ENCODE peak calls at places on chromosome 1, in eight cellular contexts. One of them, this sample, is unnamed.
A peak's percentile ranks its signal among the peaks of the same experiment; 100 is the strongest.

GRCh38 chr1:43704838-43705237 is 2.5 kb upstream of the ST3GAL3 start:
- DNase-seq in K562: no peak
- DNase-seq in endothelial cell of umbilical vein: no peak
- DNase-seq in GM23338: peak; percentile 17
- DNase-seq in H1: no peak
- DNase-seq in HCT116: no peak
- DNase-seq in GM12878: no peak
- DNase-seq in HepG2: no peak
- DNase-seq in this sample: no peak

GRCh38 chr1:20351911-20352675 is 61.4 kb downstream of the VWA5B1 start:
- DNase-seq in K562: no peak
- DNase-seq in endothelial cell of umbilical vein: no peak
- DNase-seq in GM23338: no peak
- DNase-seq in H1: no peak
- DNase-seq in HCT116: no peak
- DNase-seq in GM12878: no peak
- DNase-seq in HepG2: no peak
- DNase-seq in this sample: no peak

GRCh38 chr1:48036693-48037386 is 39.7 kb upstream of the TRABD2B start:
- DNase-seq in K562: no peak
- DNase-seq in endothelial cell of umbilical vein: no peak
- DNase-seq in GM23338: no peak
- DNase-seq in H1: no peak
- DNase-seq in HCT116: no peak
- DNase-seq in GM12878: no peak
- DNase-seq in HepG2: no peak
- DNase-seq in this sample: no peak

GRCh38 chr1:180953291-180953747 is 40.6 kb downstream of the KIAA1614 start:
- DNase-seq in K562: no peak
- DNase-seq in endothelial cell of umbilical vein: no peak
- DNase-seq in GM23338: peak; percentile 26
- DNase-seq in H1: no peak
- DNase-seq in HCT116: no peak
- DNase-seq in GM12878: no peak
- DNase-seq in HepG2: no peak
- DNase-seq in this sample: no peak

GRCh38 chr1:206925116-206925736 is 3.5 kb upstream of the FCMR start:
- DNase-seq in K562: peak; percentile 81
- DNase-seq in endothelial cell of umbilical vein: no peak
- DNase-seq in GM23338: peak; percentile 44
- DNase-seq in H1: no peak
- DNase-seq in HCT116: no peak
- DNase-seq in GM12878: peak; percentile 91
- DNase-seq in HepG2: peak; percentile 38
- DNase-seq in this sample: no peak

GRCh38 chr1:51070640-51071039 is 31.4 kb upstream of the C1orf185 start:
- DNase-seq in K562: no peak
- DNase-seq in endothelial cell of umbilical vein: no peak
- DNase-seq in GM23338: no peak
- DNase-seq in H1: no peak
- DNase-seq in HCT116: no peak
- DNase-seq in GM12878: no peak
- DNase-seq in HepG2: no peak
- DNase-seq in this sample: no peak

GRCh38 chr1:61607448-61607847 is 117.5 kb downstream of the TM2D1 start:
- DNase-seq in K562: no peak
- DNase-seq in endothelial cell of umbilical vein: no peak
- DNase-seq in GM23338: no peak
- DNase-seq in H1: no peak
- DNase-seq in HCT116: no peak
- DNase-seq in GM12878: no peak
- DNase-seq in HepG2: no peak
- DNase-seq in this sample: no peak

GRCh38 chr1:56284933-56285332 is 294.4 kb downstream of the PLPP3 start:
- DNase-seq in K562: no peak
- DNase-seq in endothelial cell of umbilical vein: no peak
- DNase-seq in GM23338: peak; percentile 17
- DNase-seq in H1: no peak
- DNase-seq in HCT116: no peak
- DNase-seq in GM12878: no peak
- DNase-seq in HepG2: peak; percentile 83
- DNase-seq in this sample: no peak

GRCh38 chr1:198490224-198490623 is 50.3 kb downstream of the ATP6V1G3 start:
- DNase-seq in K562: no peak
- DNase-seq in endothelial cell of umbilical vein: no peak
- DNase-seq in GM23338: no peak
- DNase-seq in H1: no peak
- DNase-seq in HCT116: no peak
- DNase-seq in GM12878: no peak
- DNase-seq in HepG2: no peak
- DNase-seq in this sample: no peak

GRCh38 chr1:50422675-50422945 is 633 bp downstream of the DMRTA2 start:
- DNase-seq in K562: no peak
- DNase-seq in endothelial cell of umbilical vein: no peak
- DNase-seq in GM23338: no peak
- DNase-seq in H1: no peak
- DNase-seq in HCT116: no peak
- DNase-seq in GM12878: no peak
- DNase-seq in HepG2: no peak
- DNase-seq in this sample: no peak

GRCh38 chr1:245131026-245131393 is 23.8 kb upstream of the KIF26B start:
- DNase-seq in K562: no peak
- DNase-seq in endothelial cell of umbilical vein: no peak
- DNase-seq in GM23338: no peak
- DNase-seq in H1: no peak
- DNase-seq in HCT116: no peak
- DNase-seq in GM12878: no peak
- DNase-seq in HepG2: no peak
- DNase-seq in this sample: no peak

GRCh38 chr1:81179239-81179638 is 621.5 kb upstream of the ADGRL2 start:
- DNase-seq in K562: no peak
- DNase-seq in endothelial cell of umbilical vein: peak; percentile 90
- DNase-seq in GM23338: no peak
- DNase-seq in H1: no peak
- DNase-seq in HCT116: peak; percentile 19
- DNase-seq in GM12878: no peak
- DNase-seq in HepG2: no peak
- DNase-seq in this sample: no peak

GRCh38 chr1:206841609-206842323 is 23.7 kb upstream of the IL20 start:
- DNase-seq in K562: no peak
- DNase-seq in endothelial cell of umbilical vein: no peak
- DNase-seq in GM23338: no peak
- DNase-seq in H1: no peak
- DNase-seq in HCT116: no peak
- DNase-seq in GM12878: no peak
- DNase-seq in HepG2: no peak
- DNase-seq in this sample: no peak

GRCh38 chr1:20430355-20431290 is 55.4 kb downstream of the CAMK2N1 start:
- DNase-seq in K562: peak; percentile 71
- DNase-seq in endothelial cell of umbilical vein: peak; percentile 34
- DNase-seq in GM23338: peak; percentile 87
- DNase-seq in H1: peak; percentile 50
- DNase-seq in HCT116: no peak
- DNase-seq in GM12878: no peak
- DNase-seq in HepG2: peak; percentile 24
- DNase-seq in this sample: no peak

GRCh38 chr1:109373051-109373593 is 24.6 kb downstream of the SORT1 start:
- DNase-seq in K562: peak; percentile 47
- DNase-seq in endothelial cell of umbilical vein: no peak
- DNase-seq in GM23338: no peak
- DNase-seq in H1: no peak
- DNase-seq in HCT116: no peak
- DNase-seq in GM12878: no peak
- DNase-seq in HepG2: peak; percentile 34
- DNase-seq in this sample: no peak
- H3K27ac ChIP-seq in K562: peak overlapping the region; percentile 59
- H3K27ac ChIP-seq in endothelial cell of umbilical vein: no peak overlapping the region
- H3K27ac ChIP-seq in GM23338: peak overlapping the region; percentile 42
- H3K27ac ChIP-seq in H1: no peak overlapping the region
- H3K27ac ChIP-seq in HCT116: no peak overlapping the region
- H3K27ac ChIP-seq in GM12878: no peak overlapping the region
- H3K27ac ChIP-seq in HepG2: peak overlapping the region; percentile 68
- H3K27ac ChIP-seq in this sample: no peak overlapping the region

GRCh38 chr1:35574655-35575400 is 1.7 kb downstream of the TFAP2E start:
- DNase-seq in K562: no peak
- DNase-seq in endothelial cell of umbilical vein: no peak
- DNase-seq in GM23338: peak; percentile 55
- DNase-seq in H1: no peak
- DNase-seq in HCT116: no peak
- DNase-seq in GM12878: no peak
- DNase-seq in HepG2: no peak
- DNase-seq in this sample: no peak
- TF ChIP-seq EZH2 in K562: no peak
- TF ChIP-seq EZH2 in endothelial cell of umbilical vein: no peak
- TF ChIP-seq EZH2 in GM23338: peak; percentile 90
- TF ChIP-seq EZH2 in H1: peak; percentile 75
- TF ChIP-seq EZH2 in HCT116: no peak
- TF ChIP-seq EZH2 in GM12878: no peak
- TF ChIP-seq EZH2 in HepG2: no peak
- TF ChIP-seq EZH2 in this sample: no peak

GRCh38 chr1:248863011-248863881 is 4.4 kb upstream of the ZNF692 start:
- DNase-seq in K562: peak; percentile 87
- DNase-seq in endothelial cell of umbilical vein: peak; percentile 76
- DNase-seq in GM23338: peak; percentile 79
- DNase-seq in H1: no peak
- DNase-seq in HCT116: no peak
- DNase-seq in GM12878: no peak
- DNase-seq in HepG2: peak; percentile 62
- DNase-seq in this sample: no peak
- TF ChIP-seq POLR2AphosphoS5 in K562: no peak
- TF ChIP-seq POLR2AphosphoS5 in endothelial cell of umbilical vein: peak; percentile 55
- TF ChIP-seq POLR2AphosphoS5 in GM23338: peak; percentile 65
- TF ChIP-seq POLR2AphosphoS5 in H1: peak; percentile 55
- TF ChIP-seq POLR2AphosphoS5 in HCT116: peak; percentile 50
- TF ChIP-seq POLR2AphosphoS5 in GM12878: peak; percentile 51
- TF ChIP-seq POLR2AphosphoS5 in HepG2: peak; percentile 59
- TF ChIP-seq POLR2AphosphoS5 in this sample: peak; percentile 70

DNA sequence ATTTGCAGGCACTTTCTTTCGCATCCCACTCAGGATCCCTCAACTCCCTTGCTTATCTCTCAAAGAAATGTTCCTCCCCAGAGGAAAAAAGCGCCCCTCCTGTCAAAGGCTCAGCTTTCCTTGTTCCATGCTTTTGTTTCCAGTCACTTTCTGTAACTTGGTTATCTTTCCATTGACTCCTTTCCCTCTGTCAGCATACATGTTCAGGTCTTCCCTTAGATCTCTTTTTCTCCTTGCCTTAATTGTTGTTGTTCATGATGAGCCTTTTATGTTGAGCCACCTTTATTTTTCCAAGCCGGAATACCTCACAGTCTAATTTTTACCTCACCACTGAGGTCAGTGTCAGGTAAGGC is 46.5 kb upstream of the PODN start:
- DNase-seq in K562: peak; percentile 44
- DNase-seq in endothelial cell of umbilical vein: peak; percentile 26
- DNase-seq in GM23338: no peak
- DNase-seq in H1: no peak
- DNase-seq in HCT116: no peak
- DNase-seq in GM12878: no peak
- DNase-seq in HepG2: no peak
- DNase-seq in this sample: no peak
- H3K27ac ChIP-seq in K562: peak overlapping the region; percentile 47
- H3K27ac ChIP-seq in endothelial cell of umbilical vein: no peak overlapping the region
- H3K27ac ChIP-seq in GM23338: no peak overlapping the region
- H3K27ac ChIP-seq in H1: peak overlapping the region; percentile 2
- H3K27ac ChIP-seq in HCT116: peak overlapping the region; percentile 34
- H3K27ac ChIP-seq in GM12878: no peak overlapping the region
- H3K27ac ChIP-seq in HepG2: peak overlapping the region; percentile 73
- H3K27ac ChIP-seq in this sample: no peak overlapping the region